ENCODE peak calls at places on chromosomes 13 and 19, in eight cellular contexts. Q, I, U, V, S, H, N and G are unnamed samples.

GRCh38 chr13:26477681-26478080 is 79.8 kb upstream of the WASF3 start:
- ATAC-seq in Q (no peak), I (no peak), U (no peak), V (no peak), S (no peak), H (no peak), N (no peak), G (no peak)

GRCh38 chr19:38384209-38385027 is 3.4 kb downstream of the GGN start:
- ATAC-seq in Q (no peak), I (no peak), U (no peak), V (no peak), S (no peak), H (no peak), N (no peak), G (no peak)

GRCh38 chr19:44968118-44968517 is 12.9 kb downstream of the CLPTM1 start:
- ATAC-seq in Q (no peak), I (no peak), U (no peak), V (no peak), S (no peak), H (no peak), N (no peak), G (no peak)

GRCh38 chr19:7497292-7497691 is 8.5 kb upstream of the PEX11G start:
- ATAC-seq in Q (no peak), I (peak; percentile 33), U (peak; percentile 19), V (peak; percentile 61), S (no peak), H (no peak), N (no peak), G (peak; percentile 68)

GRCh38 chr19:39480337-39481228 is at the start of gene TIMM50:
- ATAC-seq in Q (peak; percentile 99), I (peak; percentile 97), U (peak; percentile 99), V (peak; percentile 96), S (peak; percentile 99), H (peak; percentile 98), N (peak; percentile 95), G (peak; percentile 98)

GRCh38 chr19:51640371-51640770 is 6.3 kb downstream of the SIGLEC14 start:
- ATAC-seq in Q (no peak), I (no peak), U (no peak), V (no peak), S (no peak), H (no peak), N (no peak), G (no peak)

GRCh38 chr19:44613295-44614168 is at the start of gene IGSF23:
- ATAC-seq in Q (no peak), I (no peak), U (peak; percentile 75), V (no peak), S (no peak), H (no peak), N (no peak), G (no peak)

GRCh38 chr19:9839415-9839814 is 4.3 kb downstream of the PIN1 start:
- ATAC-seq in Q (no peak), I (no peak), U (no peak), V (no peak), S (no peak), H (no peak), N (no peak), G (no peak)

GRCh38 chr19:49911381-49912145 is 14.9 kb upstream of the IL4I1 start:
- ATAC-seq in Q (peak; percentile 47), I (no peak), U (peak; percentile 35), V (no peak), S (peak; percentile 26), H (peak; percentile 41), N (no peak), G (no peak)

GRCh38 chr13:39201075-39201630 is 162.9 kb downstream of the NHLRC3 start:
- ATAC-seq in Q (no peak), I (no peak), U (no peak), V (no peak), S (no peak), H (no peak), N (no peak), G (no peak)